ENCODE peak calls at places on chromosomes 16 and 17, in five cellular contexts. W is left ventricle myocardium inferior, S is neuronal stem cell, N is upper lobe of left lung, B is fibroblast of lung. J is an unnamed sample.

GRCh38 chr16:50196736-50197135 is 43.6 kb downstream of the TENT4B start:
- DNase-seq in W (no peak), S (no peak), N (no peak), B (peak; percentile 56), J (no peak)

GRCh38 chr17:65633988-65634387 is 72.5 kb upstream of the AXIN2 start:
- DNase-seq in W (no peak), S (no peak), N (no peak), B (no peak), J (no peak)

GRCh38 chr17:9875441-9875840 is 29.6 kb downstream of the RCVRN start:
- DNase-seq in W (no peak), S (no peak), N (no peak), B (peak; percentile 90), J (no peak)

GRCh38 chr16:20020083-20020482 is 53.6 kb downstream of the GPR139 start:
- DNase-seq in W (no peak), S (no peak), N (no peak), B (no peak), J (no peak)

GRCh38 chr16:22630242-22630641 is 119.6 kb downstream of the NPIPB5 start:
- DNase-seq in W (no peak), S (no peak), N (no peak), B (no peak), J (no peak)

GRCh38 chr17:75504347-75505151 is 10.8 kb downstream of the CASKIN2 start:
- DNase-seq in W (no peak), S (no peak), N (peak; percentile 75), B (no peak), J (no peak)

GRCh38 chr17:65809366-65809765 is 247.9 kb upstream of the AXIN2 start:
- DNase-seq in W (no peak), S (no peak), N (no peak), B (no peak), J (no peak)

GRCh38 chr16:369866-370436 is 387 bp downstream of the MRPL28 start:
- DNase-seq in W (no peak), S (no peak), N (no peak), B (peak; percentile 23), J (no peak)

GRCh38 chr16:75614247-75614897 is 8.7 kb downstream of the ADAT1 start:
- DNase-seq in W (no peak), S (no peak), N (no peak), B (peak; percentile 68), J (no peak)

GRCh38 chr17:35766903-35767510 is 6.3 kb downstream of the C17orf50 start:
- DNase-seq in W (no peak), S (no peak), N (no peak), B (no peak), J (no peak)

GRCh38 chr17:77353684-77354419 is 213.1 kb downstream of the SEC14L1 start:
- DNase-seq in W (no peak), S (no peak), N (no peak), B (no peak), J (peak; percentile 53)

GRCh38 chr17:73467651-73468050 is 155.8 kb upstream of the CDC42EP4 start:
- DNase-seq in W (no peak), S (no peak), N (no peak), B (no peak), J (no peak)
- H3K4me3 ChIP-seq in W (no peak overlapping the region), S (no peak overlapping the region), N (no peak overlapping the region), B (no peak overlapping the region), J (no peak overlapping the region)

DNA sequence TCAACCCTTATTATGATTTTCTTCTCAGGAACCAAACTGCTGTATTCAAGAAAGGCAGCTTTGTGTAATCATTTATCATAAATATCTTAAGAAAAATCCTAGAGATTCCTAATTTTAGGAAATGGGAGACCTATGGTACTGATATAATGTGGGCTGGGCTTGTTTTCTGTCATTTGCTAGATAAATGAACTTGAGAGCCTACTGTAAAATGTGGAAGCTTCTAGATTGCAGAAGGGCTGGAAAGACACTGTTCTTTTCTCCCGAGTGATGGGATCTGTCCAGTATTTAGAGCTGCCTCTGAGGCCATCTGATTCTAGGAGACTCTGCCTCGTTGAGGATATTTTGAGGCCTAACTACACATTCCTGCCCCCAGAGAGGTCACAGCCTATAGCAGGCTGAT is 19.9 kb upstream of the STH start:
- DNase-seq in W (no peak), S (no peak), N (no peak), B (no peak), J (no peak)
- H3K27me3 ChIP-seq in W (peaks cover 7% of the 10 kb centered on the region), S (no peaks in the 10 kb centered on the region), N (no peaks in the 10 kb centered on the region), B (peaks cover 6% of the 10 kb centered on the region), J (no peaks in the 10 kb centered on the region)

GRCh38 chr17:4951486-4951885 is 567 bp downstream of the ENO3 start:
- DNase-seq in W (no peak), S (no peak), N (no peak), B (no peak), J (no peak)
- H3K27ac ChIP-seq in W (peak overlapping the region; percentile 100), S (peak overlapping the region; percentile 100), N (peak overlapping the region; percentile 99), B (no peak overlapping the region), J (no peak overlapping the region)

DNA sequence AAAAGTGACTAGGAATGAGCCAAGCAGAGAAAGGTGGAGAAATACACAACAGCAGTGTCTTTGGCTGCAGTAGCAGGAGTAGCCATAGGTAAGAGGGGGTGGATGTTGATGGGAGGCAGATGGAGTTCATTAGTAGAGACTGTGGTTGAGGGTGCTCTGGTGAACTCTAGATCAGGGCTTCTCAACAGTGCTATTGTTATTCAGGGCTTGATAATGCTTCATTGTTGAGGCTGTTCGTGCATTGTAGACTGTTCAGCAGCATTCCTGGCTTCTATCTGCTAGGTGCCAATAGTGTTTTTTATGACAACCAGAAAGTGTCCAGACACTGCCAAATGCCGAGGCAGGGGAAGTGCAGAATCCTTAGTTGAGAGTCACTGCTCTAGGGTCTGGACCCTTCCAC is 3.6 kb downstream of the ALKBH5 start:
- DNase-seq in W (no peak), S (no peak), N (no peak), B (peak; percentile 34), J (no peak)
- H3K4me3 ChIP-seq in W (peak overlapping the region; percentile 94), S (no peak overlapping the region), N (peak overlapping the region; percentile 88), B (peak overlapping the region; percentile 59), J (no peak overlapping the region)

DNA sequence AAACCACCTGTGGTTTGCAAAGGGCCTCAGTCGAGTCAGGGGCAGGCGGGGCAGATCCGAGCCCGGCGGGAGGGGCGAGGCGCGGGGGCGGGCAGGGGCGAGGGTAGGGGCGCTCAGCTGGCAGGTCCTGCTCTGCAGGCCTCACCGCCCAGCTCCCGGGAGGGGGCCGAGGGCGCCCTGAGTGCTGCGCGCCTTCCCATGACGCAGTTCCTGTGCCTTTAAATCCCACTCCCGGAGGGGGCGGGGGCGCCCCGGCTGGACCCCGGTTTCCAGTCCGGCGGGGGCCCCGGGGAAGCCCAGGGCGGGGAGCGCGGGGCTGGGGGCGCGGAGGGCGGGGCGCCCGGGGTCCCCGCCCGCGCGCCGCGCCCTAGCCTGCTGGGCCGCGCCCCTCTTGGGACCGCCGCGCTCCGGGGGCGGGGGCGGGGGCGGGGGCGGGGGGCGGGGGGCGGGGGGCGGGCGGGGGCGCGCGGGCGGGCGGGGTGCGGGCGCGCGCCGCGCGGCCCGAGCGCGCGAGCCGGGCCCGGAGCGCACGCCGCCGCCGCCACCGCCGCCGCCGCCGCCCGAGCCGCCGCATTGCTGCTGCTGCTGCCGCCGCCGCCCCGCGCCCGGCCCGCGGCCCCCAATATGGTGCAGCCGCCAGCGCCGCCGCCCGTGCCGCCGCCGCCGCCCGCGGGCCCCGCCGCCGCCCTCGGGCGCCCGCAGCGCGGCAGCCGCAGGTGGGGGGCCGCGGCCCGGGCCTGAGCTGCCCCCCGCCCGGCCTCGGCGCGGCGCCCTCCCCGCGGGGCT is at the start of gene JPH3:
- DNase-seq in W (no peak), S (peak; percentile 54), N (no peak), B (no peak), J (peak; percentile 38)
- H3K27me3 ChIP-seq in W (peaks cover 94% of the 10 kb centered on the region), S (peaks cover 25% of the 10 kb centered on the region), N (peaks cover 30% of the 10 kb centered on the region), B (peaks cover 51% of the 10 kb centered on the region), J (no peaks in the 10 kb centered on the region)

GRCh38 chr16:53504665-53505064 is 1.7 kb upstream of the AKTIP start:
- DNase-seq in W (no peak), S (no peak), N (no peak), B (peak; percentile 59), J (no peak)
- H3K27ac ChIP-seq in W (peak overlapping the region; percentile 98), S (no peak overlapping the region), N (peak overlapping the region; percentile 97), B (peak overlapping the region; percentile 81), J (peak overlapping the region; percentile 95)

DNA sequence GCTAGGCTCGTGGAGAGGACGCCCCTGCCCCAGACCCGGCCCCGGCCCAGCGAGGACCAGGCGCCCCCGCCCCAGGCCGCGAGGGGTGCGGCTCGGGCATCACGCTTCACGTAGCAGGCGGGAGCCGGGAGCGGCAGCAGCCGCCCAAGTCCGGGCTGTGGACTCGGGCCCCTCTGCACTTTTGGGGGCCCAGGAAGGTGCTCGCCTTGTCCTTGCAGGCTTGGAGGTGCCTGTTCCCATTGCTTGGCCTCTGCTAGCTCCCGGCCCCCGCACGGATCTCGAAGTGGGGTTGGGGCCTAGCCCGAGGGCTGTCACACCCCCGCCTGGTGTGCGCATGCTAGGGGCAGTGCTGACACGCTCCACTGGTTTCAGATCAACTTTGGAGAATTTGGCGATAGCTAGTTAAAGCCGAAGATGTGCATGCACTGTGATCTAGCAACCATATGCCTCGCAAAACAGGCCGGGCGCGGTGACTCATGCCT is 55.7 kb downstream of the WSB1 start:
- DNase-seq in W (no peak), S (no peak), N (no peak), B (no peak), J (no peak)
- H3K4me3 ChIP-seq in W (peak overlapping the region; percentile 62), S (peak overlapping the region; percentile 72), N (peak overlapping the region; percentile 52), B (no peak overlapping the region), J (peak overlapping the region; percentile 55)

DNA sequence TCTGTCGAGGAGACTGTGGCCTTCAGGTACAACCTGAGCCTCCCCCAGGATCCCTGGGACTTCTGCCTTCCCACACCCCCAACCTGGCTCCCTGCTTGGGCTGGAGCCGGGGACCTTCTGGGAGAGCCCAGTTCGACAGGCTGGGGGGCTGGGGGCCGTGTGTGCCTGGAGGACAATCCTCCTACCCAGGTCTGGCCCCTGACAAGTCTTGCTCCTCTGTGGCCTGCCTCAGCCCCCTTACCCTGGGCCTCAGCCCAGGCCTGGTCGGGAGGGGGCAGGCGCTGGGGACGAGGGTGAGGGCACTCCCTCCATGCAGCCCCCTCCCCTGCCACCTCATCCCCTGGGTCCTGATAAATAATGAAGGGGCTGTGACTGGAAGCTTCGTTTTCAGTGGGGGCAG is 5.2 kb upstream of the BAHCC1 start:
- DNase-seq in W (no peak), S (no peak), N (peak; percentile 53), B (no peak), J (no peak)
- H3K27me3 ChIP-seq in W (no peaks in the 10 kb centered on the region), S (peaks cover 36% of the 10 kb centered on the region), N (no peaks in the 10 kb centered on the region), B (no peaks in the 10 kb centered on the region), J (no peaks in the 10 kb centered on the region)

DNA sequence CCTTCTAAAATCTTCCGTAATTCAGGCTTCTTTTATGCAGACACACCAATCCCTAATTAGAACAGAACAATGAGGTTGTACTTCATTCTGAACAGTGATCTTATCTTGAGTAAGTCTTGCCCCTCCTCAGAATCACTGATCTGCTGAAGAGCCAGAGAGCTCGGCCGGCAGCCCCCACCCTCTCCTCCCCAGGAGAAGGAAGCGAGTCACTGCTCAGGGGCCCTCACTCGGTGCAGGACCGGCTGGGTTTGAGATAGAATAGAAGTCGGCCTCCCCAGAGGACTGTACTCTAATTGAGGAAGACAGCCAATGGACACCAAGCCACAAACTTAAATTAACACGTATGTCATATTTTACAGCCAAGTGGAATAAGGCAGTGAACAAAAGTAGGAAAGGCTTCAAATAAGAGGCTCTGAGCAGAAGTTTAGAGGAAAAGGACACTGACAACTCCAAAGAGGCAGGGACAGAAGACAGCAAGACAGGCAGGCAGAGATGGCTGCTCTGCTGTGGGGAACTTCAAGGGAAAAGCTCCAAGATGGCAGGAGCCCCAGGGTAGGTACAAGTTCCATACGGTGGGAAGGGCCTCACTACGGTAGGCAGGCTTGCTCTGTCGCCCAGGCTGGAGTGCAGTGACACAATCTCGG is 18.6 kb downstream of the CREBBP start:
- DNase-seq in W (no peak), S (no peak), N (no peak), B (peak; percentile 44), J (no peak)
- H3K27ac ChIP-seq in W (peak overlapping the region; percentile 41), S (no peak overlapping the region), N (peak overlapping the region; percentile 62), B (no peak overlapping the region), J (no peak overlapping the region)

J was measured in testis.